ENCODE peak calls at places on chromosomes 2 and 18, in seven cellular contexts. One of them, this sample, is unnamed.

GRCh38 chr2:130391872-130392670 is 36.2 kb downstream of the PTPN18 start:
- DNase-seq in heart right ventricle: no peak
- DNase-seq in neural progenitor cell: no peak
- DNase-seq in foreskin fibroblast: peak; percentile 44
- DNase-seq in right lobe of liver: peak; percentile 78
- DNase-seq in psoas muscle: peak; percentile 26
- DNase-seq in tibial artery: no peak
- DNase-seq in this sample: peak; percentile 40

GRCh38 chr2:64227603-64228125 is 83.4 kb upstream of the PELI1 start:
- DNase-seq in heart right ventricle: no peak
- DNase-seq in neural progenitor cell: no peak
- DNase-seq in foreskin fibroblast: no peak
- DNase-seq in right lobe of liver: no peak
- DNase-seq in psoas muscle: no peak
- DNase-seq in tibial artery: no peak
- DNase-seq in this sample: no peak

GRCh38 chr2:176126929-176127768 is 2.4 kb upstream of the HOXD8 start:
- DNase-seq in heart right ventricle: peak; percentile 78
- DNase-seq in neural progenitor cell: peak; percentile 82
- DNase-seq in foreskin fibroblast: peak; percentile 40
- DNase-seq in right lobe of liver: no peak
- DNase-seq in psoas muscle: peak; percentile 59
- DNase-seq in tibial artery: no peak
- DNase-seq in this sample: peak; percentile 75

GRCh38 chr18:8423051-8423558 is 186.1 kb upstream of the RAB12 start:
- DNase-seq in heart right ventricle: no peak
- DNase-seq in neural progenitor cell: no peak
- DNase-seq in foreskin fibroblast: peak; percentile 53
- DNase-seq in right lobe of liver: no peak
- DNase-seq in psoas muscle: no peak
- DNase-seq in tibial artery: no peak
- DNase-seq in this sample: peak; percentile 67

GRCh38 chr2:177667626-177668025 is 275.1 kb downstream of the AGPS start:
- DNase-seq in heart right ventricle: no peak
- DNase-seq in neural progenitor cell: no peak
- DNase-seq in foreskin fibroblast: no peak
- DNase-seq in right lobe of liver: no peak
- DNase-seq in psoas muscle: no peak
- DNase-seq in tibial artery: no peak
- DNase-seq in this sample: peak; percentile 18

GRCh38 chr18:23838801-23839366 is 149.6 kb downstream of the LAMA3 start:
- DNase-seq in heart right ventricle: no peak
- DNase-seq in neural progenitor cell: no peak
- DNase-seq in foreskin fibroblast: peak; percentile 68
- DNase-seq in right lobe of liver: no peak
- DNase-seq in psoas muscle: no peak
- DNase-seq in tibial artery: no peak
- DNase-seq in this sample: no peak

GRCh38 chr2:167264380-167264779 is 376.1 kb downstream of the XIRP2 start:
- DNase-seq in heart right ventricle: no peak
- DNase-seq in neural progenitor cell: peak; percentile 35
- DNase-seq in foreskin fibroblast: peak; percentile 0
- DNase-seq in right lobe of liver: no peak
- DNase-seq in psoas muscle: no peak
- DNase-seq in tibial artery: no peak
- DNase-seq in this sample: peak; percentile 35

GRCh38 chr2:26585100-26585499 is 56.1 kb downstream of the CIB4 start:
- DNase-seq in heart right ventricle: no peak
- DNase-seq in neural progenitor cell: no peak
- DNase-seq in foreskin fibroblast: no peak
- DNase-seq in right lobe of liver: no peak
- DNase-seq in psoas muscle: no peak
- DNase-seq in tibial artery: peak; percentile 58
- DNase-seq in this sample: no peak

GRCh38 chr18:38450876-38451275 is 885.3 kb upstream of the CELF4 start:
- DNase-seq in heart right ventricle: no peak
- DNase-seq in neural progenitor cell: no peak
- DNase-seq in foreskin fibroblast: no peak
- DNase-seq in right lobe of liver: no peak
- DNase-seq in psoas muscle: no peak
- DNase-seq in tibial artery: no peak
- DNase-seq in this sample: no peak

GRCh38 chr2:100422320-100422719 is 4.9 kb upstream of the CHST10 start:
- DNase-seq in heart right ventricle: no peak
- DNase-seq in neural progenitor cell: peak; percentile 58
- DNase-seq in foreskin fibroblast: peak; percentile 27
- DNase-seq in right lobe of liver: no peak
- DNase-seq in psoas muscle: no peak
- DNase-seq in tibial artery: no peak
- DNase-seq in this sample: peak; percentile 56

GRCh38 chr2:126856403-126856802 is 42.3 kb upstream of the TEX51 start:
- DNase-seq in heart right ventricle: no peak
- DNase-seq in neural progenitor cell: no peak
- DNase-seq in foreskin fibroblast: no peak
- DNase-seq in right lobe of liver: no peak
- DNase-seq in psoas muscle: no peak
- DNase-seq in tibial artery: no peak
- DNase-seq in this sample: no peak

GRCh38 chr2:161200327-161200726 is 40.1 kb downstream of the TANK start:
- DNase-seq in heart right ventricle: no peak
- DNase-seq in neural progenitor cell: no peak
- DNase-seq in foreskin fibroblast: no peak
- DNase-seq in right lobe of liver: no peak
- DNase-seq in psoas muscle: no peak
- DNase-seq in tibial artery: no peak
- DNase-seq in this sample: no peak

GRCh38 chr18:47944972-47945843 is 14.7 kb upstream of the SMAD2 start:
- DNase-seq in heart right ventricle: no peak
- DNase-seq in neural progenitor cell: no peak
- DNase-seq in foreskin fibroblast: no peak
- DNase-seq in right lobe of liver: no peak
- DNase-seq in psoas muscle: no peak
- DNase-seq in tibial artery: no peak
- DNase-seq in this sample: peak; percentile 64

GRCh38 chr2:18910843-18911242 is 321.5 kb upstream of the NT5C1B start:
- DNase-seq in heart right ventricle: peak; percentile 16
- DNase-seq in neural progenitor cell: no peak
- DNase-seq in foreskin fibroblast: peak; percentile 87
- DNase-seq in right lobe of liver: no peak
- DNase-seq in psoas muscle: no peak
- DNase-seq in tibial artery: peak; percentile 67
- DNase-seq in this sample: peak; percentile 55

GRCh38 chr2:48380989-48381625 is 148.8 kb upstream of the STON1 start:
- DNase-seq in heart right ventricle: no peak
- DNase-seq in neural progenitor cell: no peak
- DNase-seq in foreskin fibroblast: no peak
- DNase-seq in right lobe of liver: no peak
- DNase-seq in psoas muscle: no peak
- DNase-seq in tibial artery: no peak
- DNase-seq in this sample: no peak

GRCh38 chr18:74541703-74542555 is 7.6 kb downstream of the CNDP1 start:
- DNase-seq in heart right ventricle: no peak
- DNase-seq in neural progenitor cell: no peak
- DNase-seq in foreskin fibroblast: no peak
- DNase-seq in right lobe of liver: peak; percentile 92
- DNase-seq in psoas muscle: no peak
- DNase-seq in tibial artery: no peak
- DNase-seq in this sample: peak; percentile 6

GRCh38 chr2:72848436-72848835 is 22.6 kb upstream of the EXOC6B start:
- DNase-seq in heart right ventricle: no peak
- DNase-seq in neural progenitor cell: no peak
- DNase-seq in foreskin fibroblast: no peak
- DNase-seq in right lobe of liver: no peak
- DNase-seq in psoas muscle: no peak
- DNase-seq in tibial artery: no peak
- DNase-seq in this sample: no peak

GRCh38 chr2:66789741-66790140 is 354.8 kb downstream of the MEIS1 start:
- DNase-seq in heart right ventricle: no peak
- DNase-seq in neural progenitor cell: no peak
- DNase-seq in foreskin fibroblast: peak; percentile 17
- DNase-seq in right lobe of liver: no peak
- DNase-seq in psoas muscle: no peak
- DNase-seq in tibial artery: no peak
- DNase-seq in this sample: no peak

DNA sequence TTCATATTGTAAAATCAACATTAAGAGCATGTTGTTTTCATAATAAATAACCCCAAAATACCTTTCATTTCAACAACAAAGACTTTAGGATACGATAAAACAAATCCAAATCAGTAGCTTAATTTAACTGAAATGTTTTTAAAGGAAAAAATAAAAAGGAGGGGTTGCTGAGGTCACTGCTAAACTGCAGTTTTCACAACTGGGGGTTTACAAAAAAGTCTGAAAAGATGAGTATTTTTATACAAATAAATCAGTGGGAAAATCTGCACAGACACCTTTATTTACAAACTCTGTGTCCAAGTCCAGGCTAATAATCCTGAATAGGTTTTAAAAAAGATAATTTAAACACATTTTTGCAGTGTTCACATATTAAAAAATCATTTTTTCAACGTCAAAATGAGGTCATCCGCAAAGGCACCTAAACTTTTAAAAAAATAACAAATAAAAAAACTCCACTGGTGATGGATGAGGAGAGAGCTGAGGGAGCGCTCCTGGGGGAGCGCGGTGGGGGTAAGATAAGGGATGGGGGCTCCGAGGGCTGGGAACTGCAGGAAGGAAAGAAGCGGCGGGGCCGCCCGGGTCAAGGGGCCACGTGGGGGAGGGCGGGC is 3.1 kb downstream of the DLX2 start:
- DNase-seq in heart right ventricle: no peak
- DNase-seq in neural progenitor cell: no peak
- DNase-seq in foreskin fibroblast: no peak
- DNase-seq in right lobe of liver: no peak
- DNase-seq in psoas muscle: no peak
- DNase-seq in tibial artery: no peak
- DNase-seq in this sample: no peak
- H3K4me3 ChIP-seq in heart right ventricle: peak overlapping the region; percentile 52
- H3K4me3 ChIP-seq in neural progenitor cell: peak overlapping the region; percentile 54
- H3K4me3 ChIP-seq in foreskin fibroblast: peak overlapping the region; percentile 50
- H3K4me3 ChIP-seq in right lobe of liver: no peak overlapping the region
- H3K4me3 ChIP-seq in psoas muscle: peak overlapping the region; percentile 53
- H3K4me3 ChIP-seq in tibial artery: peak overlapping the region; percentile 53
- H3K4me3 ChIP-seq in this sample: peak overlapping the region; percentile 47

DNA sequence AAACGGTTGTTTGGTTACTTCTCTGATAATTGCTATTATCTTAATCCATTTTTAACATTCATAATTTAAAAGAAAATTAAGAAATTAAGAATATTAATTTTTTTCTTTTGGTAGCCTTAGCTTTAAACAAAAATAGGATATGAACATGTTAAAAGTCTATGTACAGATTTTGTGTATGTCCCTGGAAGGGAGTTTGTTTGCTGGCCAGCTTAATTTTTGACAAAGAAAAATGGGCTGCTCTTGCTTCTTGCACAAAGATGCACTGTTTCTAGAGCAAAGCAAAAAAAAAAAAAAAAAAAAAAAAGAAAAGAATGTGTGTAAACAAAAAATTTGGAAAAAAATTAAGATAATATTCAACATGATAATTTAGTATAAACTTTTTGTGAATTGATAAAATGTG is 1.3 kb downstream of the RFTN2 start:
- DNase-seq in heart right ventricle: no peak
- DNase-seq in neural progenitor cell: no peak
- DNase-seq in foreskin fibroblast: no peak
- DNase-seq in right lobe of liver: no peak
- DNase-seq in psoas muscle: no peak
- DNase-seq in tibial artery: no peak
- DNase-seq in this sample: no peak
- TF ChIP-seq CTCF in heart right ventricle: no peak
- TF ChIP-seq CTCF in neural progenitor cell: no peak
- TF ChIP-seq CTCF in foreskin fibroblast: no peak
- TF ChIP-seq CTCF in right lobe of liver: no peak
- TF ChIP-seq CTCF in psoas muscle: no peak
- TF ChIP-seq CTCF in tibial artery: no peak
- TF ChIP-seq CTCF in this sample: no peak

DNA sequence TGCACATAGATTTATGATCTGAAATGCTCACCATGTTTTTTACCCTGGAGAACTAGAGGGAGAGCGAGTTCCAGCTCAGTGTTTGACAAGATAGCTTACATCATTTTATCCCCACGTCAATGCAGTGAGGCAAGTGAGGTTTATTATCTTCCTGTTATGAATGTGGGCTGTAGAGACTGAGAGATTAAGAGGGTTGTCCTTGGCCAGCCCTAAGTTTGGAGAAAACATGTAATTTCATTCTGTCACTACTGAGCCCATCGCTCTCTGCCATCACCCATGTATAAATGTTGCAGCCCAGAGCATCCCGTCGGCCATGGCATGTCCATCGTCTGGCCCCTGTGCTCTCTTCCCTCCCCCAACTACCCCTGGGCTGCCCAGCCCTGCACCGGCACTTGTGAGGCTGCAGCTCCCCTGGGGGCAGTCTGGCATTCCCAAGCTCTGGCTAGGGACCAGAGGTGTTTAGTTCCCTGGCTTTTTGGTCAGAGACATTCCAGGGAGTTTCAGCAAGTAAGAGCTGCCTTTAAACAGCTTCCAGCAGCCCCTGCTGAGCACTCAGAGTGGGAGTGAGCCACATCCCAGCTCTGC is 136.7 kb downstream of the ANTXR1 start:
- DNase-seq in heart right ventricle: peak; percentile 41
- DNase-seq in neural progenitor cell: peak; percentile 73
- DNase-seq in foreskin fibroblast: no peak
- DNase-seq in right lobe of liver: no peak
- DNase-seq in psoas muscle: peak; percentile 65
- DNase-seq in tibial artery: peak; percentile 89
- DNase-seq in this sample: peak; percentile 93
- H3K4me3 ChIP-seq in heart right ventricle: no peak overlapping the region
- H3K4me3 ChIP-seq in neural progenitor cell: no peak overlapping the region
- H3K4me3 ChIP-seq in foreskin fibroblast: no peak overlapping the region
- H3K4me3 ChIP-seq in right lobe of liver: no peak overlapping the region
- H3K4me3 ChIP-seq in psoas muscle: no peak overlapping the region
- H3K4me3 ChIP-seq in tibial artery: no peak overlapping the region
- H3K4me3 ChIP-seq in this sample: no peak overlapping the region

GRCh38 chr2:149487189-149487588 is 100.4 kb downstream of the MMADHC start:
- DNase-seq in heart right ventricle: no peak
- DNase-seq in neural progenitor cell: no peak
- DNase-seq in foreskin fibroblast: no peak
- DNase-seq in right lobe of liver: no peak
- DNase-seq in psoas muscle: no peak
- DNase-seq in tibial artery: no peak
- DNase-seq in this sample: no peak
- TF ChIP-seq CTCF in heart right ventricle: no peak
- TF ChIP-seq CTCF in neural progenitor cell: no peak
- TF ChIP-seq CTCF in foreskin fibroblast: peak; percentile 20
- TF ChIP-seq CTCF in right lobe of liver: no peak
- TF ChIP-seq CTCF in psoas muscle: no peak
- TF ChIP-seq CTCF in tibial artery: no peak
- TF ChIP-seq CTCF in this sample: peak; percentile 7

DNA sequence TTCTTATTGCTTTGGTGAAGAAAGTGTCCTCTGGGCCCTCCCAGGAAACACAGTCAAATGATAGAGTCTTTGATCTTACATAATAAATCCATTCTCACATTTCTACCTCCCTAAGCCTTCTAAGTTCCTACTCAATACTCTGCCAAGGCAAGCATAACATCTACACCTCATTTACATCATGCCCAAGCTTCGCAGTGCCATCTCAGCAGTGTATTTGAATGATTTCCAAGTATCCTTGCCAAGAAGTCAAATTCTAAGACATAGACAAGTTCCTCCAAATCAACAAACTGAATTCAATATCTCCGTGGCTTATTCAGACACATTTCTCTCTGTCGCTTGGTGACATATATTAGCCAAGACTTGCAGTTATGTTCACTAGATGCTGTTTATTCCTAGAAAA is 8.1 kb upstream of the MLPH start:
- DNase-seq in heart right ventricle: no peak
- DNase-seq in neural progenitor cell: no peak
- DNase-seq in foreskin fibroblast: no peak
- DNase-seq in right lobe of liver: no peak
- DNase-seq in psoas muscle: no peak
- DNase-seq in tibial artery: no peak
- DNase-seq in this sample: no peak
- H3K4me3 ChIP-seq in heart right ventricle: no peak overlapping the region
- H3K4me3 ChIP-seq in neural progenitor cell: no peak overlapping the region
- H3K4me3 ChIP-seq in foreskin fibroblast: no peak overlapping the region
- H3K4me3 ChIP-seq in right lobe of liver: no peak overlapping the region
- H3K4me3 ChIP-seq in psoas muscle: no peak overlapping the region
- H3K4me3 ChIP-seq in tibial artery: no peak overlapping the region
- H3K4me3 ChIP-seq in this sample: no peak overlapping the region

This sample was measured in fibroblast of pulmonary artery.